ENCODE peak calls at places on chromosome 17, in six cellular contexts. E is GM23338, K is A673, I is body of pancreas, C is NB4, M is dorsolateral prefrontal cortex. V is an unnamed sample.

GRCh38 chr17:79844869-79845600 is 5.8 kb upstream of the CBX4 start:
- DNase-seq in E (peak), K (peak), I (peak), C (peak), M (peak), V (peak)

GRCh38 chr17:47320879-47321502 is 2.8 kb upstream of the EFCAB13 start:
- DNase-seq in E (no peak), K (no peak), I (no peak), C (no peak), M (no peak), V (no peak)

GRCh38 chr17:48522031-48522593 is 8.7 kb downstream of the HOXB1 start:
- DNase-seq in E (no peak), K (no peak), I (no peak), C (no peak), M (no peak), V (no peak)

GRCh38 chr17:78383725-78384471 is 5.4 kb downstream of the PGS1 start:
- DNase-seq in E (no peak), K (no peak), I (peak), C (peak), M (no peak), V (no peak)

GRCh38 chr17:66343531-66344078 is 41.2 kb downstream of the PRKCA start:
- DNase-seq in E (no peak), K (no peak), I (no peak), C (peak), M (no peak), V (no peak)

GRCh38 chr17:6710317-6710716 is 2.9 kb downstream of the SLC13A5 start:
- DNase-seq in E (no peak), K (peak), I (no peak), C (no peak), M (no peak), V (no peak)

GRCh38 chr17:45160505-45161287 is 979 bp upstream of the HEXIM2 start:
- DNase-seq in E (peak), K (peak), I (peak), C (peak), M (peak), V (peak)

GRCh38 chr17:14303343-14304221 is 2.7 kb downstream of the HS3ST3B1 start:
- DNase-seq in E (peak), K (no peak), I (no peak), C (no peak), M (no peak), V (no peak)

GRCh38 chr17:66468241-66469087 is 166.1 kb downstream of the PRKCA start:
- DNase-seq in E (peak), K (no peak), I (no peak), C (peak), M (no peak), V (no peak)

GRCh38 chr17:6473128-6473767 is 29.0 kb downstream of the PIMREG start:
- DNase-seq in E (peak), K (peak), I (peak), C (peak), M (peak), V (peak)

GRCh38 chr17:73268582-73269328 is 7.1 kb upstream of the CPSF4L start:
- DNase-seq in E (no peak), K (no peak), I (peak), C (peak), M (no peak), V (no peak)

GRCh38 chr17:12592941-12593340 is 72.7 kb upstream of the MYOCD start:
- DNase-seq in E (no peak), K (peak), I (no peak), C (no peak), M (no peak), V (no peak)

GRCh38 chr17:32492281-32492623 is 5.5 kb downstream of the CDK5R1 start:
- DNase-seq in E (no peak), K (no peak), I (no peak), C (no peak), M (no peak), V (no peak)

GRCh38 chr17:1904273-1905052 is 74.7 kb downstream of the RPA1 start:
- DNase-seq in E (no peak), K (no peak), I (no peak), C (no peak), M (no peak), V (no peak)

GRCh38 chr17:33927732-33928133 is 327.4 kb upstream of the CCL2 start:
- DNase-seq in E (peak), K (peak), I (no peak), C (peak), M (no peak), V (no peak)

GRCh38 chr17:56557682-56558081 is 35.8 kb upstream of the NOG start:
- DNase-seq in E (no peak), K (no peak), I (no peak), C (no peak), M (no peak), V (no peak)

GRCh38 chr17:39527220-39527813 is 66.0 kb downstream of the CDK12 start:
- DNase-seq in E (peak), K (peak), I (no peak), C (peak), M (no peak), V (no peak)

GRCh38 chr17:49861150-49861884 is 13.4 kb upstream of the TAC4 start:
- DNase-seq in E (peak), K (peak), I (peak), C (peak), M (peak), V (peak)

GRCh38 chr17:39235555-39236221 is 9.9 kb upstream of the STAC2 start:
- DNase-seq in E (peak), K (peak), I (no peak), C (peak), M (peak), V (no peak)

GRCh38 chr17:78738245-78738644 is 43.8 kb downstream of the CYTH1 start:
- DNase-seq in E (no peak), K (no peak), I (no peak), C (no peak), M (no peak), V (no peak)

GRCh38 chr17:47952181-47953021 is 5.3 kb downstream of the PRR15L start:
- DNase-seq in E (no peak), K (no peak), I (peak), C (no peak), M (no peak), V (no peak)

GRCh38 chr17:43210576-43210975 is 1.1 kb upstream of the TMEM106A start:
- DNase-seq in E (no peak), K (no peak), I (no peak), C (no peak), M (no peak), V (no peak)

GRCh38 chr17:43212641-43213490 is 1.2 kb downstream of the TMEM106A start:
- DNase-seq in E (no peak), K (no peak), I (peak), C (peak), M (no peak), V (no peak)

GRCh38 chr17:43213545-43213944 is 1.9 kb downstream of the TMEM106A start:
- DNase-seq in E (no peak), K (no peak), I (no peak), C (no peak), M (no peak), V (no peak)

GRCh38 chr17:43211123-43211479 is 574 bp upstream of the TMEM106A start:
- DNase-seq in E (no peak), K (no peak), I (no peak), C (peak), M (no peak), V (no peak)

DNA sequence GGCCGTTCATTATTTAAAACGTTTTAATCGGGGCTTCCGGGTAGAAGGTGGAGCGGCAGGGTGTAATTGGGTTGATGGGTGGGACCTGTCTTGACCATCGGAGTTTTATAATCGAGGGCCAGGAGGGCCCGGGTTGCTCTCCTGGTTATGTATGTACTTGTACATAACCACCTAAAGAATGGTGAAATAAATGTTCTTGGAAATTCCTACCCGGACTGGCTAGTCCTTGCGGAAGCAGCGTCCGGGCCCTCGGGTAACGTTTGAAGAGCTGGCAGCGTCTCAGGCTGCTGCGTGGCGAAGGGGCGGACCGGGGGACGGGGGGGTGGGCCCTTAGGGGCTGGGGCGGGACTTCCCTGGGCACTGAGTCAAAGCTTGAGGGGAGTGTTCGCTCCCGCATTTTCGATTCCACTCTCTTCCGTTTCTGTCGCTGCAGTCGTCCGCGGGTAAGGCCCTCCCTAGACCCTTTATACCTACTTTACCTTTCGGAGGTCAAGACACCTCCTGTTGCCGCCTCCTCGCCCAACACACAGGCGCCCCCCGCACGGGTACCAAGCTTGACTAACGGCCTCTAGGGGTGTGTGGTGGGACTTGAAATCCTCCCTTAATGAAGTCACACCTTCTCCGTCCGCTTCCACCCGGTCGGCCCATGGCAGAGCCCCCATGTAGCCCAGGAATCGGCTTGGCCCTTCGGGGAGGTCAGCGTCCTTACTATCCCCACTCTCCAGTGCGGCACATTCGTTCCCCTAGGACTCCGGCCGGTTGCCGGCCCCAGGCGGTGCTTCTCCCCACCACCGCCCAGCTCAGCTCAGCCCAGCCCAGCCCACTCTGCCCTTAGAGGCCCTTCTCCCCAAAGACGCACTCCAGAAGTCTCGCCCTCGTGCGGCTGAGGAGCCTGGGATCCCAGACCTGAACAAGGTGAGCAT is at the start of gene TMEM106A:
- DNase-seq in E (peak), K (peak), I (peak), C (peak), M (no peak), V (peak)
- TF ChIP-seq CTCF in E (peak), K (peak), I (peak), C (peak), M (no peak), V (peak)

DNA sequence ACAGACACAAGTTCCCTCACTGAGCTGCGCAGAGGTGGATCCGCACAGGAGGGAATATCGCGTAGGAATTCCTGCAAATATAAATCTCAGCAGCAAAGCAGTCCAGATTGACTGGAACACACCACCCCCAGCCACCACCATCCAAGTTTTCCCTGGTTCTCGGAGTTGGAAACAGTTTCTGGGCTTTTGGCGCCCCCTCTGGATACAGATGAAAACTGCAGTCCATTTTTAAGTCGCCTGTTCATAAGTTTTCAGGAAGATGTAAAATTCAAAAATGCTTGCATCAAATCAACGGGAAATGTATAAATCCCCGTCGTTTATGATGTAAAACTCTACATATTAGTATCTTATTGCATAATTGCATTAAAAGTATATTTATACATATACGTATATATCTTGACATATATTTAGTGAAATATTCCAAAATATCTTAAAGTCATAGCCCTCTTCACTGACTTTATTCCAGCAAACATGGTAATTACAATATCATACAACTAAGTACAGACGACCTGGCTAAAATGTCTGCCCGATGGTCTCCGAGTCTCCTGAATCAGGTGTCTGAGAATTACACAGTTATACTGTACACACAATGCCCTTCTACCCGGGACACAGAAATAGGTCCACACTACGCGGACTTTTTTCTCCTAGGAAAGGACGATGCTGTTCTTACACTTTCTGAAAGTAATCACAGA is 2.1 kb upstream of the SOX9 start:
- DNase-seq in E (peak), K (peak), I (peak), C (peak), M (peak), V (peak)
- TF ChIP-seq CTCF in E (peak), K (peak), I (peak), C (peak), M (peak), V (peak)

GRCh38 chr17:76685846-76686245 is 24.9 kb downstream of the MXRA7 start:
- DNase-seq in E (no peak), K (no peak), I (no peak), C (no peak), M (no peak), V (no peak)

GRCh38 chr17:76686538-76687277 is 24.1 kb downstream of the MXRA7 start:
- DNase-seq in E (no peak), K (no peak), I (no peak), C (no peak), M (no peak), V (no peak)

GRCh38 chr17:76689859-76690258 is 20.9 kb downstream of the MXRA7 start:
- DNase-seq in E (no peak), K (no peak), I (no peak), C (no peak), M (no peak), V (no peak)

GRCh38 chr17:76687278-76688164 is 23.2 kb downstream of the MXRA7 start:
- DNase-seq in E (no peak), K (no peak), I (no peak), C (no peak), M (no peak), V (no peak)

GRCh38 chr17:76688165-76688622 is 22.6 kb downstream of the MXRA7 start:
- DNase-seq in E (no peak), K (no peak), I (no peak), C (no peak), M (no peak), V (no peak)
- TF ChIP-seq CTCF in E (no peak), K (no peak), I (no peak), C (no peak), M (no peak), V (no peak)

DNA sequence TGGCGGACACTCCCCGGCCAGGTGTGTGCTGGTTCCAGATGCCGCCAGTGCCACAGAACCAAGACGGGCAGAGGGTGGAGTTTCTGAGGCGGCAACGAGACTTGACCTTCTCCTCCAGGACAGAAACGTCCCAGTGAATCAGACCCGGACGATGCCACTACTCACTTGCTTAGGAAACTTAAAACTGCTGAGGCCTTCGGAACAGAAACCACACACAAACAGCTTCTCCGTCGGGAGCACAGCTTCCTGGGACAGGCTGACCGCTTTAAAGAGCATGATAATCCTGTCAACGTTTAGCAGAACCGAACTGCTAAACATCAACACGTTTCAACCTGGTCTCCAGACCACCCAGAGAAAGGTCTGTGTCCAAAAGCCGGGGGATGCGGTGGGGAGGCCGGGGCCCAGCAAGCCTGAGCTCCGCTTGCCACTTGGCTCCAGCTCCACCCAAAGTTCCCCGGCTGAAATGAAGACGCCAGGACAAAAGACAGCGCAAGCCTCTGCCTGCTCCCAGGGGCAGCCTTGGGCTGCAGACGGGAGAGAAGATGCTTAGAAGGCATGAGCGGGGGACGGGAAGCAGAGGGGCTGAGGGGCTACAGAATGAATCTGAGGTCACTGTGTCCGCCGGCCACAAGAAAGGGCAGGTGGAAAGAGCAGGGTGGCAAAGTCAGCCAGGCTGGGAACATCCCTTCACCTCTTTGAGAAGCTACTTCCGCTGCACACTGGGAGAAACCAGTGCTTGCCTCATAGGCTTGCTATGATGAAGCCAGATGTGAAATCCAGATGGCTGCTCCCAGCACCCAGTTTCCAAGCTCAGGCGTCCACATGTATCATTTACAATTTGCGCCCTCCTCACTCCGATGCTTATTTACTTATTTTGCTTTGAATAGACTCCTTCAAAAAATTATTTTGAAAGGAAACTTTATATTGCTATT is 68.9 kb downstream of the MRM3 start:
- DNase-seq in E (no peak), K (no peak), I (no peak), C (no peak), M (no peak), V (peak)
- TF ChIP-seq CTCF in E (no peak), K (no peak), I (no peak), C (no peak), M (no peak), V (no peak)

GRCh38 chr17:17741346-17742023 is 60.2 kb downstream of the RAI1 start:
- DNase-seq in E (peak), K (peak), I (no peak), C (no peak), M (peak), V (peak)
- TF ChIP-seq CTCF in E (peak), K (no peak), I (peak), C (no peak), M (no peak), V (peak)

GRCh38 chr17:63446218-63446980 is at the start of gene CYB561:
- DNase-seq in E (peak), K (peak), I (peak), C (no peak), M (peak), V (peak)
- TF ChIP-seq CTCF in E (no peak), K (no peak), I (peak), C (no peak), M (no peak), V (no peak)